ENCODE peak calls at places on chromosomes 2 and 18, in nine cellular contexts. Y is fibroblast of lung, X is transverse colon, Z is LNCaP clone FGC, E is fibroblast of villous mesenchyme, G is ascending aorta, R is IMR-90, C is AG09309, K is GM23338. B is an unnamed sample.

GRCh38 chr2:16870677-16871076 is 205.0 kb upstream of the CYRIA start:
- DNase-seq in Y (no peak), X (no peak), Z (no peak), E (no peak), G (no peak), R (no peak), C (no peak), K (no peak), B (no peak)

GRCh38 chr2:51158236-51158635 is 126.3 kb upstream of the NRXN1 start:
- DNase-seq in Y (no peak), X (no peak), Z (peak), E (no peak), G (no peak), R (no peak), C (no peak), K (no peak), B (no peak)

GRCh38 chr18:41624461-41624860 is 330.6 kb upstream of the PIK3C3 start:
- DNase-seq in Y (no peak), X (no peak), Z (no peak), E (no peak), G (no peak), R (no peak), C (no peak), K (no peak), B (peak)

GRCh38 chr2:8643238-8643995 is 38.4 kb upstream of the ID2 start:
- DNase-seq in Y (no peak), X (no peak), Z (no peak), E (no peak), G (no peak), R (no peak), C (no peak), K (no peak), B (no peak)

GRCh38 chr2:62116983-62117382 is 78.9 kb upstream of the B3GNT2 start:
- DNase-seq in Y (no peak), X (no peak), Z (no peak), E (no peak), G (no peak), R (no peak), C (no peak), K (no peak), B (no peak)

GRCh38 chr2:59604143-59604542 is 949.3 kb downstream of the BCL11A start:
- DNase-seq in Y (no peak), X (no peak), Z (no peak), E (no peak), G (no peak), R (no peak), C (no peak), K (no peak), B (no peak)

GRCh38 chr2:152161598-152161997 is 14.0 kb downstream of the STAM2 start:
- DNase-seq in Y (no peak), X (no peak), Z (no peak), E (no peak), G (no peak), R (no peak), C (no peak), K (no peak), B (no peak)

GRCh38 chr2:85887566-85888019 is 1.2 kb downstream of the ST3GAL5 start:
- DNase-seq in Y (peak), X (peak), Z (no peak), E (peak), G (peak), R (peak), C (no peak), K (no peak), B (no peak)

GRCh38 chr2:101500175-101500574 is 25.3 kb upstream of the RFX8 start:
- DNase-seq in Y (peak), X (no peak), Z (no peak), E (peak), G (no peak), R (peak), C (no peak), K (no peak), B (no peak)

GRCh38 chr2:164839914-164840457 is 1.6 kb downstream of the COBLL1 start:
- DNase-seq in Y (peak), X (no peak), Z (no peak), E (no peak), G (no peak), R (peak), C (no peak), K (no peak), B (no peak)

GRCh38 chr2:205714789-205715411 is 32.6 kb downstream of the NRP2 start:
- DNase-seq in Y (no peak), X (no peak), Z (no peak), E (peak), G (no peak), R (peak), C (no peak), K (no peak), B (no peak)

GRCh38 chr2:149094217-149095015 is 55.9 kb downstream of the LYPD6B start:
- DNase-seq in Y (no peak), X (no peak), Z (no peak), E (peak), G (no peak), R (no peak), C (peak), K (no peak), B (no peak)

GRCh38 chr18:74289946-74290478 is 1.8 kb downstream of the CYB5A start:
- DNase-seq in Y (no peak), X (no peak), Z (no peak), E (no peak), G (no peak), R (no peak), C (no peak), K (no peak), B (no peak)

GRCh38 chr2:67581751-67582150 is 184.6 kb downstream of the ETAA1 start:
- DNase-seq in Y (no peak), X (no peak), Z (no peak), E (no peak), G (no peak), R (no peak), C (no peak), K (peak), B (no peak)

GRCh38 chr2:20444113-20444992 is 2.5 kb upstream of the RHOB start:
- DNase-seq in Y (peak), X (peak), Z (no peak), E (peak), G (peak), R (no peak), C (no peak), K (peak), B (no peak)

GRCh38 chr2:161956751-161957150 is 117.3 kb downstream of the DPP4 start:
- DNase-seq in Y (no peak), X (no peak), Z (no peak), E (no peak), G (no peak), R (no peak), C (no peak), K (no peak), B (no peak)

GRCh38 chr2:85770786-85771409 is 17.1 kb downstream of the ATOH8 start:
- DNase-seq in Y (no peak), X (no peak), Z (no peak), E (no peak), G (no peak), R (no peak), C (no peak), K (no peak), B (no peak)

GRCh38 chr2:69157441-69157840 is 144.5 kb downstream of the ANTXR1 start:
- DNase-seq in Y (no peak), X (no peak), Z (no peak), E (no peak), G (peak), R (no peak), C (no peak), K (no peak), B (no peak)

GRCh38 chr2:64177315-64177714 is 33.1 kb upstream of the PELI1 start:
- DNase-seq in Y (peak), X (no peak), Z (no peak), E (peak), G (no peak), R (peak), C (peak), K (no peak), B (no peak)

GRCh38 chr18:8744656-8745055 is 39.3 kb downstream of the MTCL1 start:
- DNase-seq in Y (no peak), X (no peak), Z (no peak), E (no peak), G (no peak), R (peak), C (no peak), K (no peak), B (no peak)

GRCh38 chr2:189274412-189274811 is 94.9 kb upstream of the COL5A2 start:
- DNase-seq in Y (no peak), X (no peak), Z (no peak), E (no peak), G (no peak), R (no peak), C (no peak), K (no peak), B (no peak)

GRCh38 chr18:76459312-76459686 is 35.7 kb downstream of the ZNF516 start:
- DNase-seq in Y (no peak), X (no peak), Z (no peak), E (no peak), G (no peak), R (no peak), C (no peak), K (no peak), B (no peak)

GRCh38 chr2:228581731-228582130 is 400.2 kb upstream of the SPHKAP start:
- DNase-seq in Y (peak), X (no peak), Z (no peak), E (peak), G (no peak), R (peak), C (no peak), K (no peak), B (no peak)

GRCh38 chr2:236903978-236904377 is 181.7 kb upstream of the COPS8 start:
- DNase-seq in Y (peak), X (no peak), Z (no peak), E (no peak), G (no peak), R (no peak), C (no peak), K (no peak), B (no peak)

GRCh38 chr2:241202681-241203080 is 14.2 kb downstream of the ANO7 start:
- DNase-seq in Y (no peak), X (no peak), Z (no peak), E (no peak), G (no peak), R (no peak), C (no peak), K (no peak), B (no peak)

GRCh38 chr2:199764273-199764800 is 86.7 kb downstream of the FTCDNL1 start:
- DNase-seq in Y (no peak), X (no peak), Z (no peak), E (no peak), G (no peak), R (no peak), C (no peak), K (no peak), B (no peak)

GRCh38 chr18:43271593-43272432 is 5.5 kb downstream of the SYT4 start:
- DNase-seq in Y (peak), X (no peak), Z (peak), E (peak), G (no peak), R (peak), C (peak), K (peak), B (no peak)

GRCh38 chr2:18435425-18436037 is 124.9 kb downstream of the RDH14 start:
- DNase-seq in Y (peak), X (no peak), Z (no peak), E (peak), G (no peak), R (peak), C (no peak), K (peak), B (no peak)

GRCh38 chr2:227460079-227460485 is 11.9 kb upstream of the AGFG1 start:
- DNase-seq in Y (peak), X (no peak), Z (no peak), E (peak), G (no peak), R (peak), C (peak), K (no peak), B (no peak)
- TF ChIP-seq CTCF in Y (no peak), X (no peak), Z (no peak), E (no peak), G (no peak), R (no peak), C (no peak), K (no peak), B (no peak)

GRCh38 chr2:107361951-107362350 is 464.7 kb upstream of the RGPD4 start:
- DNase-seq in Y (no peak), X (no peak), Z (no peak), E (no peak), G (no peak), R (no peak), C (no peak), K (no peak), B (no peak)
- H3K4me3 ChIP-seq in Y (no peak), X (no peak), Z (no peak), E (no peak), G (no peak), R (no peak), C (no peak), K (no peak), B (no peak)

GRCh38 chr2:103887625-103888024 is 966.3 kb upstream of the POU3F3 start:
- DNase-seq in Y (no peak), X (no peak), Z (no peak), E (no peak), G (no peak), R (no peak), C (no peak), K (no peak), B (no peak)
- TF ChIP-seq CTCF in Y (no peak), X (no peak), Z (no peak), E (no peak), G (no peak), R (no peak), C (no peak), K (no peak), B (no peak)

GRCh38 chr2:134621939-134622705 is 96.7 kb downstream of the TMEM163 start:
- DNase-seq in Y (no peak), X (no peak), Z (no peak), E (no peak), G (no peak), R (no peak), C (no peak), K (no peak), B (no peak)
- H3K4me3 ChIP-seq in Y (no peak), X (no peak), Z (no peak), E (no peak), G (no peak), R (no peak), C (no peak), K (no peak), B (no peak)

GRCh38 chr2:46647041-46647440 is 167.7 kb downstream of the TMEM247 start:
- DNase-seq in Y (no peak), X (no peak), Z (no peak), E (no peak), G (no peak), R (no peak), C (no peak), K (no peak), B (no peak)

GRCh38 chr2:46644690-46645385 is 165.5 kb downstream of the TMEM247 start:
- DNase-seq in Y (peak), X (no peak), Z (no peak), E (peak), G (no peak), R (peak), C (no peak), K (no peak), B (no peak)

GRCh38 chr2:46643951-46644350 is 164.6 kb downstream of the TMEM247 start:
- DNase-seq in Y (no peak), X (no peak), Z (no peak), E (no peak), G (no peak), R (peak), C (no peak), K (no peak), B (no peak)

GRCh38 chr2:46645681-46646162 is 166.4 kb downstream of the TMEM247 start:
- DNase-seq in Y (peak), X (peak), Z (no peak), E (peak), G (no peak), R (peak), C (peak), K (no peak), B (no peak)

GRCh38 chr2:46643493-46643892 is 164.1 kb downstream of the TMEM247 start:
- DNase-seq in Y (no peak), X (no peak), Z (no peak), E (no peak), G (no peak), R (no peak), C (no peak), K (no peak), B (no peak)
- TF ChIP-seq CTCF in Y (no peak), X (no peak), Z (no peak), E (no peak), G (no peak), R (no peak), C (no peak), K (peak), B (peak)

GRCh38 chr18:32349728-32350395 is 120.8 kb downstream of the GAREM1 start:
- DNase-seq in Y (peak), X (peak), Z (no peak), E (peak), G (peak), R (peak), C (peak), K (no peak), B (peak)
- H3K4me3 ChIP-seq in Y (peak), X (no peak), Z (no peak), E (no peak), G (peak), R (peak), C (no peak), K (no peak), B (no peak)

GRCh38 chr2:56191617-56192016 is 7.8 kb downstream of the CCDC85A start:
- DNase-seq in Y (no peak), X (no peak), Z (peak), E (peak), G (no peak), R (peak), C (no peak), K (peak), B (no peak)
- TF ChIP-seq CTCF in Y (peak), X (peak), Z (peak), E (peak), G (no peak), R (peak), C (peak), K (peak), B (peak)